ENCODE peak calls at places on chromosome 11, in five cellular contexts. One of them, this sample, is unnamed.

GRCh38 chr11:37525336-37525735 is 927.3 kb upstream of the RAG2 start:
- DNase-seq in HEK293T: no peak
- DNase-seq in T1000: no peak
- DNase-seq in pulmonary artery endothelial cell: no peak
- DNase-seq in fibroblast of the aortic adventitia: peak
- DNase-seq in this sample: no peak

GRCh38 chr11:43779306-43779705 is 98.8 kb downstream of the HSD17B12 start:
- DNase-seq in T1000: no peak
- DNase-seq in HEK293T: no peak
- DNase-seq in fibroblast of the aortic adventitia: no peak
- DNase-seq in pulmonary artery endothelial cell: no peak
- DNase-seq in this sample: no peak

GRCh38 chr11:57781529-57781943 is 19.9 kb downstream of the CTNND1 start:
- DNase-seq in pulmonary artery endothelial cell: no peak
- DNase-seq in fibroblast of the aortic adventitia: peak
- DNase-seq in T1000: no peak
- DNase-seq in HEK293T: no peak
- DNase-seq in this sample: peak

GRCh38 chr11:126862664-126863247 is 137.8 kb downstream of the KIRREL3 start:
- DNase-seq in HEK293T: no peak
- DNase-seq in pulmonary artery endothelial cell: no peak
- DNase-seq in T1000: no peak
- DNase-seq in fibroblast of the aortic adventitia: no peak
- DNase-seq in this sample: no peak

GRCh38 chr11:74685905-74686304 is 45.3 kb downstream of the CHRDL2 start:
- DNase-seq in pulmonary artery endothelial cell: no peak
- DNase-seq in HEK293T: no peak
- DNase-seq in T1000: no peak
- DNase-seq in fibroblast of the aortic adventitia: no peak
- DNase-seq in this sample: no peak

GRCh38 chr11:93842461-93842860 is 8.0 kb downstream of the VSTM5 start:
- DNase-seq in HEK293T: no peak
- DNase-seq in pulmonary artery endothelial cell: no peak
- DNase-seq in fibroblast of the aortic adventitia: peak
- DNase-seq in T1000: no peak
- DNase-seq in this sample: no peak

GRCh38 chr11:34380696-34381095 is 22.9 kb upstream of the ABTB2 start:
- DNase-seq in pulmonary artery endothelial cell: no peak
- DNase-seq in HEK293T: no peak
- DNase-seq in T1000: no peak
- DNase-seq in fibroblast of the aortic adventitia: no peak
- DNase-seq in this sample: no peak

GRCh38 chr11:65315204-65315865 is 669 bp downstream of the CDC42EP2 start:
- DNase-seq in fibroblast of the aortic adventitia: peak
- DNase-seq in HEK293T: peak
- DNase-seq in T1000: peak
- DNase-seq in pulmonary artery endothelial cell: no peak
- DNase-seq in this sample: no peak

GRCh38 chr11:60710482-60710881 is 11.1 kb downstream of the MS4A8 start:
- DNase-seq in T1000: no peak
- DNase-seq in pulmonary artery endothelial cell: no peak
- DNase-seq in fibroblast of the aortic adventitia: no peak
- DNase-seq in HEK293T: peak
- DNase-seq in this sample: no peak

GRCh38 chr11:66042227-66043007 is 6.5 kb downstream of the GAL3ST3 start:
- DNase-seq in HEK293T: no peak
- DNase-seq in T1000: no peak
- DNase-seq in pulmonary artery endothelial cell: no peak
- DNase-seq in fibroblast of the aortic adventitia: no peak
- DNase-seq in this sample: no peak

GRCh38 chr11:112279901-112280267 is 19.2 kb upstream of the PLET1 start:
- DNase-seq in pulmonary artery endothelial cell: no peak
- DNase-seq in T1000: peak
- DNase-seq in HEK293T: peak
- DNase-seq in fibroblast of the aortic adventitia: peak
- DNase-seq in this sample: no peak

GRCh38 chr11:19524171-19524671 is 188.4 kb upstream of the NAV2 start:
- DNase-seq in T1000: no peak
- DNase-seq in pulmonary artery endothelial cell: no peak
- DNase-seq in fibroblast of the aortic adventitia: peak
- DNase-seq in HEK293T: peak
- DNase-seq in this sample: no peak

GRCh38 chr11:74570266-74571061 is 21.9 kb upstream of the POLD3 start:
- DNase-seq in HEK293T: peak
- DNase-seq in T1000: no peak
- DNase-seq in fibroblast of the aortic adventitia: peak
- DNase-seq in pulmonary artery endothelial cell: no peak
- DNase-seq in this sample: peak

GRCh38 chr11:18384157-18384641 is 10.2 kb upstream of the LDHA start:
- DNase-seq in pulmonary artery endothelial cell: no peak
- DNase-seq in HEK293T: peak
- DNase-seq in T1000: peak
- DNase-seq in fibroblast of the aortic adventitia: peak
- DNase-seq in this sample: peak

GRCh38 chr11:71563401-71563800 is 2.0 kb upstream of the KRTAP5-10 start:
- DNase-seq in pulmonary artery endothelial cell: peak
- DNase-seq in HEK293T: peak
- DNase-seq in fibroblast of the aortic adventitia: peak
- DNase-seq in T1000: no peak
- DNase-seq in this sample: no peak

GRCh38 chr11:66933508-66933907 is 24.7 kb downstream of the PC start:
- DNase-seq in HEK293T: no peak
- DNase-seq in T1000: no peak
- DNase-seq in pulmonary artery endothelial cell: no peak
- DNase-seq in fibroblast of the aortic adventitia: peak
- DNase-seq in this sample: no peak

GRCh38 chr11:126929186-126930085 is 71.1 kb downstream of the KIRREL3 start:
- DNase-seq in T1000: no peak
- DNase-seq in HEK293T: no peak
- DNase-seq in fibroblast of the aortic adventitia: peak
- DNase-seq in pulmonary artery endothelial cell: no peak
- DNase-seq in this sample: no peak

GRCh38 chr11:130413383-130414106 is 14.9 kb downstream of the ADAMTS8 start:
- DNase-seq in T1000: peak
- DNase-seq in fibroblast of the aortic adventitia: peak
- DNase-seq in HEK293T: no peak
- DNase-seq in pulmonary artery endothelial cell: no peak
- DNase-seq in this sample: no peak

GRCh38 chr11:130022799-130023198 is 20.2 kb upstream of the PRDM10 start:
- DNase-seq in fibroblast of the aortic adventitia: no peak
- DNase-seq in pulmonary artery endothelial cell: no peak
- DNase-seq in T1000: no peak
- DNase-seq in HEK293T: no peak
- DNase-seq in this sample: no peak

GRCh38 chr11:116887909-116888556 is 50.6 kb upstream of the APOA1 start:
- DNase-seq in HEK293T: no peak
- DNase-seq in fibroblast of the aortic adventitia: peak
- DNase-seq in pulmonary artery endothelial cell: no peak
- DNase-seq in T1000: no peak
- DNase-seq in this sample: no peak

GRCh38 chr11:69238562-69239319 is 55.2 kb upstream of the MYEOV start:
- DNase-seq in T1000: no peak
- DNase-seq in pulmonary artery endothelial cell: no peak
- DNase-seq in fibroblast of the aortic adventitia: no peak
- DNase-seq in HEK293T: no peak
- DNase-seq in this sample: no peak

GRCh38 chr11:114134870-114135269 is 75.4 kb downstream of the ZBTB16 start:
- DNase-seq in fibroblast of the aortic adventitia: peak
- DNase-seq in T1000: no peak
- DNase-seq in HEK293T: no peak
- DNase-seq in pulmonary artery endothelial cell: no peak
- DNase-seq in this sample: no peak